ENCODE peak calls at places on chromosome 5, in six cellular contexts. Y is GM12865, W is AG04449, Z is adipocyte, N is AG09309, C is H7. S is an unnamed sample.

GRCh38 chr5:69364850-69365249 is 4.5 kb downstream of the AK6 start:
- DNase-seq in N (no peak), W (no peak), Z (no peak), Y (no peak), C (no peak), S (no peak)

GRCh38 chr5:88145603-88146467 is 122.8 kb downstream of the TMEM161B start:
- DNase-seq in Z (peak), Y (peak), C (peak), W (no peak), N (no peak), S (no peak)

GRCh38 chr5:160847526-160848085 is 4.4 kb downstream of the ATP10B start:
- DNase-seq in N (no peak), Y (no peak), W (no peak), Z (no peak), C (no peak), S (no peak)

GRCh38 chr5:13503017-13503416 is 441.5 kb downstream of the DNAH5 start:
- DNase-seq in Y (no peak), C (no peak), W (no peak), Z (no peak), N (no peak), S (no peak)

GRCh38 chr5:103139264-103139865 is 19.3 kb downstream of the PPIP5K2 start:
- DNase-seq in Z (peak), Y (peak), C (peak), N (peak), W (peak), S (peak)

GRCh38 chr5:110855961-110856360 is 117.2 kb downstream of the SLC25A46 start:
- DNase-seq in C (no peak), W (no peak), N (no peak), Z (no peak), Y (no peak), S (no peak)

GRCh38 chr5:169125571-169125970 is 175.4 kb downstream of the SLIT3 start:
- DNase-seq in W (no peak), C (no peak), N (no peak), Y (no peak), Z (no peak), S (no peak)

GRCh38 chr5:106185661-106186081 is 1485.1 kb downstream of the EFNA5 start:
- DNase-seq in C (no peak), Y (peak), Z (no peak), W (no peak), N (no peak), S (no peak)

GRCh38 chr5:41527201-41527779 is 16.9 kb upstream of the PLCXD3 start:
- DNase-seq in N (peak), C (no peak), Y (no peak), W (peak), Z (peak), S (peak)

GRCh38 chr5:121273818-121274433 is 577.8 kb upstream of the FTMT start:
- DNase-seq in N (peak), Z (peak), C (no peak), W (peak), Y (no peak), S (no peak)

GRCh38 chr5:63961125-63961597 is 1.1 kb downstream of the HTR1A start:
- DNase-seq in C (no peak), Z (no peak), W (no peak), Y (no peak), N (no peak), S (no peak)

GRCh38 chr5:72653586-72653985 is 146.4 kb upstream of the ZNF366 start:
- DNase-seq in Z (no peak), W (no peak), Y (no peak), N (no peak), C (no peak), S (no peak)

GRCh38 chr5:132753135-132753987 is 6.1 kb downstream of the CCNI2 start:
- DNase-seq in Z (no peak), W (no peak), C (peak), Y (peak), N (no peak), S (no peak)

GRCh38 chr5:148934895-148935400 is 108.5 kb downstream of the ADRB2 start:
- DNase-seq in Z (no peak), N (no peak), Y (no peak), C (no peak), W (no peak), S (no peak)

GRCh38 chr5:79555418-79555817 is 41.5 kb upstream of the HOMER1 start:
- DNase-seq in Z (no peak), C (no peak), Y (no peak), N (no peak), W (no peak), S (no peak)

GRCh38 chr5:132477784-132478497 is 12.6 kb downstream of the IRF1 start:
- DNase-seq in Z (no peak), N (no peak), W (no peak), C (no peak), Y (peak), S (no peak)